ENCODE peak calls at places on chromosomes 3 and 15, in nine cellular contexts. S is endodermal cell, N is ovary, X is tibial artery, Y is HepG2, C is IMR-90, U is cardiac muscle cell, B is right atrium auricular region, W is Peyer's patch. I is an unnamed sample.

GRCh38 chr15:77863491-77864105 is 213.9 kb downstream of the TBC1D2B start:
- DNase-seq in U (no peak), X (no peak), C (no peak), B (no peak), N (no peak), S (peak; percentile 38), Y (no peak), W (no peak), I (no peak)

GRCh38 chr15:49313650-49314049 is 109.4 kb upstream of the FGF7 start:
- DNase-seq in W (no peak), N (no peak), B (no peak), S (no peak), Y (no peak), C (peak; percentile 94), X (no peak), U (no peak), I (no peak)

GRCh38 chr15:99450896-99451358 is 114.9 kb upstream of the MEF2A start:
- DNase-seq in B (peak; percentile 90), C (no peak), Y (no peak), U (no peak), W (peak; percentile 65), S (peak; percentile 33), X (peak; percentile 62), N (peak; percentile 53), I (no peak)

GRCh38 chr15:67863442-67863987 is 23.7 kb upstream of the RNU6-1 start:
- DNase-seq in U (peak; percentile 89), S (peak; percentile 94), N (peak; percentile 85), X (peak; percentile 69), B (peak; percentile 84), Y (peak; percentile 66), C (peak; percentile 71), W (peak; percentile 61), I (peak; percentile 33)

GRCh38 chr15:63940956-63941620 is 105.2 kb downstream of the DAPK2 start:
- DNase-seq in C (no peak), B (peak; percentile 47), Y (no peak), S (no peak), N (no peak), U (no peak), X (no peak), W (no peak), I (no peak)

GRCh38 chr15:39502616-39503195 is 78.2 kb upstream of the THBS1 start:
- DNase-seq in W (no peak), Y (no peak), U (no peak), B (no peak), X (no peak), C (peak; percentile 87), S (no peak), N (no peak), I (no peak)

GRCh38 chr15:79455943-79456342 is 23.8 kb downstream of the MINAR1 start:
- DNase-seq in Y (no peak), W (no peak), S (no peak), X (no peak), B (no peak), U (no peak), N (no peak), C (no peak), I (no peak)

GRCh38 chr3:100297784-100298183 is 36.8 kb upstream of the NIT2 start:
- DNase-seq in C (peak; percentile 67), W (no peak), X (no peak), Y (no peak), B (no peak), U (no peak), N (no peak), S (no peak), I (no peak)

GRCh38 chr15:29818141-29818540 is 4.1 kb downstream of the TJP1 start:
- DNase-seq in Y (no peak), U (no peak), W (no peak), S (no peak), B (no peak), N (no peak), C (peak; percentile 19), X (no peak), I (no peak)
- H3K4me3 ChIP-seq in Y (no peak overlapping the region), U (no peak overlapping the region), W (no peak overlapping the region), S (no peak overlapping the region), B (no peak overlapping the region), N (no peak overlapping the region), C (no peak overlapping the region), X (no peak overlapping the region), I (no peak overlapping the region)

GRCh38 chr3:175266993-175267960 is 408.1 kb downstream of the NAALADL2 start:
- DNase-seq in U (no peak), B (no peak), Y (no peak), C (peak; percentile 84), X (no peak), S (no peak), N (no peak), W (no peak), I (no peak)
- H3K27ac ChIP-seq in U (no peak overlapping the region), B (no peak overlapping the region), Y (no peak overlapping the region), C (peak overlapping the region; percentile 72), X (no peak overlapping the region), S (no peak overlapping the region), N (no peak overlapping the region), W (no peak overlapping the region), I (no peak overlapping the region)

DNA sequence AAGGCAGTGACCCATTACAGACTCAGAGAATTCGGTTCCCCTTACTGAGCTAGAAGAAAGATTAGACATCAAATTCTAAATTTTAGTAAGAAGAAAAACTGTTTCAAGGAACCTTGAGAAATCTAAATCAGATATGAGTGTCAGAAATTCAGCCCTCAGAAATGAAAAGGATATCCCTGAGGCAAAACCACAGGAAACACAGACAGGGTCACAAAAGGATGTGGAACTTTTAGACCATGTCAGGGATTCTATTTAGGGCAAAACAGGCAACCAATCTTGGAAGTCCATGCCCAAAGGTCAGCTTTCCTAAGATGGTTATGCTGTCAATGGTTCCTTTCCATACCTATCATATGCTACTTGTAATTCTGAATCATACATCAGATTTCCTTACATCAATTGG is 31.6 kb downstream of the SHOX2 start:
- DNase-seq in C (no peak), X (no peak), W (no peak), B (no peak), S (no peak), N (no peak), U (no peak), Y (no peak), I (no peak)
- H3K4me1 ChIP-seq in C (no peaks in the 10 kb centered on the region), X (no peaks in the 10 kb centered on the region), W (no peaks in the 10 kb centered on the region), B (no peaks in the 10 kb centered on the region), S (no peaks in the 10 kb centered on the region), N (no peaks in the 10 kb centered on the region), U (no peaks in the 10 kb centered on the region), Y (no peaks in the 10 kb centered on the region), I (no peaks in the 10 kb centered on the region)

GRCh38 chr3:157388051-157388450 is 48.6 kb upstream of the PTX3 start:
- DNase-seq in X (no peak), N (no peak), S (no peak), C (peak; percentile 35), U (no peak), W (no peak), Y (no peak), B (no peak), I (no peak)
- H3K4me3 ChIP-seq in X (no peak overlapping the region), N (no peak overlapping the region), S (no peak overlapping the region), C (no peak overlapping the region), U (no peak overlapping the region), W (no peak overlapping the region), Y (no peak overlapping the region), B (no peak overlapping the region), I (no peak overlapping the region)

DNA sequence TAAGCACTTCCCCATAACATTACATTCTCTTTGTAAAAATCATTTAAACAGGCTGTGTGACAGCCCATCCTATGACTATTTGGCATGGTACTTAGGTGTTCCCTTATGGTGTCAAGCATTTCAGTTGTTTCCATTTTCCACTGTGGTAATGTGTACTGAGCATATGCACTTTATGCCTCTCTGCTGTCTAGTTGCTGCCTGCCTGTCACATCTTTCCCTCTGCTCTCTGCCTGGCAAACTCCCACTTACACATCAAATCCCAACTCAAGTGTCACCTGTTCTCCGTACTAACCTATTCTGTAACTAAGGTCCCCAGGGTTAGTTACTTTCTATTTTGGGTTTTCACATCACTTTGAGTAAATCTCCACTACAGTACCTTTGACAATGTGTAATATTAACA is 84.4 kb upstream of the STRIT1 start:
- DNase-seq in Y (no peak), U (no peak), X (no peak), B (no peak), S (no peak), W (no peak), N (no peak), C (no peak), I (no peak)
- H3K27ac ChIP-seq in Y (no peak overlapping the region), U (no peak overlapping the region), X (no peak overlapping the region), B (no peak overlapping the region), S (no peak overlapping the region), W (no peak overlapping the region), N (no peak overlapping the region), C (no peak overlapping the region), I (no peak overlapping the region)

GRCh38 chr15:85316244-85316934 is 64.0 kb upstream of the AKAP13 start:
- DNase-seq in X (no peak), S (no peak), C (peak; percentile 53), Y (peak; percentile 14), B (no peak), N (no peak), U (peak; percentile 25), W (no peak), I (no peak)
- H3K4me1 ChIP-seq in X (no peaks in the 10 kb centered on the region), S (no peaks in the 10 kb centered on the region), C (peaks cover 21% of the 10 kb centered on the region), Y (peaks cover 23% of the 10 kb centered on the region), B (no peaks in the 10 kb centered on the region), N (peaks cover 4% of the 10 kb centered on the region), U (peaks cover 14% of the 10 kb centered on the region), W (peaks cover 34% of the 10 kb centered on the region), I (no peaks in the 10 kb centered on the region)

GRCh38 chr15:53256043-53256442 is 465.9 kb upstream of the ONECUT1 start:
- DNase-seq in Y (no peak), B (no peak), W (no peak), X (no peak), C (no peak), S (no peak), N (no peak), U (no peak), I (no peak)
- H3K4me3 ChIP-seq in Y (no peak overlapping the region), B (no peak overlapping the region), W (no peak overlapping the region), X (no peak overlapping the region), C (no peak overlapping the region), S (no peak overlapping the region), N (no peak overlapping the region), U (no peak overlapping the region), I (no peak overlapping the region)

DNA sequence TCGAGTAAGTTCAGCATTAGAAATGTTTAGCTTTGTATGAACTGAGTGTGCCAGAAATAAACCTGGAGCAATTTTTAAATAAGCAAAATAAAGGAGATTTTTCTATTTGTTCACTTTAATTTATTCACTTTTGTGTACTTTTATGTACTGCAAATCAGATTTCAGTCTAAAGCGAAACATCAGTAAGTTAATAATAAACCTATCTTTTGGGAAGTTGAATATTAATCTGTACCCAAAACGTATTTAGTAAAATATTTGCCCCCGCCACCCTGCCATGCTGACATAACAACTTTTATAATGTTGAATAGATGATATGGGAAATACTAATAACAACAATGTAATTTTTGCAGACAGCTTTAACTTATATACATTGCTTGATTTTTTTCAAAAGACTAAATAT is 230.0 kb downstream of the CDIN1 start:
- DNase-seq in W (no peak), C (no peak), B (no peak), S (no peak), N (no peak), Y (no peak), U (no peak), X (no peak), I (no peak)
- H3K27ac ChIP-seq in W (no peak overlapping the region), C (no peak overlapping the region), B (no peak overlapping the region), S (no peak overlapping the region), N (no peak overlapping the region), Y (no peak overlapping the region), U (peak overlapping the region; percentile 91), X (no peak overlapping the region), I (no peak overlapping the region)